ENCODE peak calls at places on chromosomes 2 and 18, in nine cellular contexts. One of them, this sample, is unnamed.

GRCh38 chr2:162126145-162126926 is 25.7 kb downstream of the GCG start:
- DNase-seq in memory B cell: no peak
- DNase-seq in GDM1: peak; percentile 65
- DNase-seq in foreskin fibroblast: no peak
- DNase-seq in RPMI7951: no peak
- DNase-seq in AG10803: peak; percentile 29
- DNase-seq in stimulated activated CD4-positive, alpha-beta T cell treated with anti-CD3 and anti-CD28 coated beads, Interleukin-15, amount 100 ng/mL, for 48 hours: no peak
- DNase-seq in mucosa of gallbladder: no peak
- DNase-seq in NCI-H2171 treated with DMSO at 0.1 percent for 48 hours: no peak
- DNase-seq in this sample: no peak

GRCh38 chr18:34592961-34593382 is 117.1 kb upstream of the DTNA start:
- DNase-seq in foreskin fibroblast: peak; percentile 83
- DNase-seq in NCI-H2171 treated with DMSO at 0.1 percent for 48 hours: no peak
- DNase-seq in memory B cell: no peak
- DNase-seq in mucosa of gallbladder: peak; percentile 33
- DNase-seq in AG10803: peak; percentile 51
- DNase-seq in stimulated activated CD4-positive, alpha-beta T cell treated with anti-CD3 and anti-CD28 coated beads, Interleukin-15, amount 100 ng/mL, for 48 hours: no peak
- DNase-seq in RPMI7951: peak; percentile 34
- DNase-seq in GDM1: no peak
- DNase-seq in this sample: no peak

GRCh38 chr2:97844311-97844859 is 131.0 kb downstream of the ZAP70 start:
- DNase-seq in foreskin fibroblast: peak; percentile 25
- DNase-seq in RPMI7951: no peak
- DNase-seq in GDM1: no peak
- DNase-seq in mucosa of gallbladder: no peak
- DNase-seq in NCI-H2171 treated with DMSO at 0.1 percent for 48 hours: peak; percentile 90
- DNase-seq in memory B cell: no peak
- DNase-seq in AG10803: no peak
- DNase-seq in stimulated activated CD4-positive, alpha-beta T cell treated with anti-CD3 and anti-CD28 coated beads, Interleukin-15, amount 100 ng/mL, for 48 hours: no peak
- DNase-seq in this sample: peak; percentile 92

GRCh38 chr2:88003074-88003755 is 13.1 kb downstream of the RNU2-63P start:
- DNase-seq in stimulated activated CD4-positive, alpha-beta T cell treated with anti-CD3 and anti-CD28 coated beads, Interleukin-15, amount 100 ng/mL, for 48 hours: no peak
- DNase-seq in NCI-H2171 treated with DMSO at 0.1 percent for 48 hours: no peak
- DNase-seq in GDM1: no peak
- DNase-seq in AG10803: no peak
- DNase-seq in RPMI7951: no peak
- DNase-seq in mucosa of gallbladder: no peak
- DNase-seq in foreskin fibroblast: peak; percentile 20
- DNase-seq in memory B cell: no peak
- DNase-seq in this sample: no peak

GRCh38 chr18:72336786-72337185 is 207.4 kb downstream of the CBLN2 start:
- DNase-seq in GDM1: no peak
- DNase-seq in memory B cell: no peak
- DNase-seq in RPMI7951: no peak
- DNase-seq in stimulated activated CD4-positive, alpha-beta T cell treated with anti-CD3 and anti-CD28 coated beads, Interleukin-15, amount 100 ng/mL, for 48 hours: no peak
- DNase-seq in NCI-H2171 treated with DMSO at 0.1 percent for 48 hours: no peak
- DNase-seq in AG10803: no peak
- DNase-seq in mucosa of gallbladder: no peak
- DNase-seq in foreskin fibroblast: peak; percentile 17
- DNase-seq in this sample: no peak

GRCh38 chr18:58135806-58136331 is 91.8 kb downstream of the NEDD4L start:
- DNase-seq in GDM1: peak; percentile 48
- DNase-seq in RPMI7951: peak; percentile 65
- DNase-seq in mucosa of gallbladder: peak; percentile 63
- DNase-seq in NCI-H2171 treated with DMSO at 0.1 percent for 48 hours: peak; percentile 40
- DNase-seq in AG10803: peak; percentile 68
- DNase-seq in stimulated activated CD4-positive, alpha-beta T cell treated with anti-CD3 and anti-CD28 coated beads, Interleukin-15, amount 100 ng/mL, for 48 hours: peak; percentile 40
- DNase-seq in foreskin fibroblast: peak; percentile 86
- DNase-seq in memory B cell: peak; percentile 51
- DNase-seq in this sample: peak; percentile 43

GRCh38 chr2:106115250-106115649 is 78.9 kb downstream of the UXS1 start:
- DNase-seq in mucosa of gallbladder: no peak
- DNase-seq in RPMI7951: peak; percentile 93
- DNase-seq in AG10803: peak; percentile 59
- DNase-seq in memory B cell: no peak
- DNase-seq in NCI-H2171 treated with DMSO at 0.1 percent for 48 hours: no peak
- DNase-seq in GDM1: no peak
- DNase-seq in foreskin fibroblast: peak; percentile 76
- DNase-seq in stimulated activated CD4-positive, alpha-beta T cell treated with anti-CD3 and anti-CD28 coated beads, Interleukin-15, amount 100 ng/mL, for 48 hours: no peak
- DNase-seq in this sample: no peak

GRCh38 chr18:56312554-56312953 is 325.8 kb downstream of the TXNL1 start:
- DNase-seq in foreskin fibroblast: no peak
- DNase-seq in AG10803: no peak
- DNase-seq in GDM1: no peak
- DNase-seq in memory B cell: no peak
- DNase-seq in stimulated activated CD4-positive, alpha-beta T cell treated with anti-CD3 and anti-CD28 coated beads, Interleukin-15, amount 100 ng/mL, for 48 hours: no peak
- DNase-seq in RPMI7951: no peak
- DNase-seq in mucosa of gallbladder: no peak
- DNase-seq in NCI-H2171 treated with DMSO at 0.1 percent for 48 hours: no peak
- DNase-seq in this sample: no peak

GRCh38 chr18:62282188-62282629 is 42.9 kb upstream of the TNFRSF11A start:
- DNase-seq in RPMI7951: peak; percentile 51
- DNase-seq in foreskin fibroblast: peak; percentile 76
- DNase-seq in memory B cell: no peak
- DNase-seq in stimulated activated CD4-positive, alpha-beta T cell treated with anti-CD3 and anti-CD28 coated beads, Interleukin-15, amount 100 ng/mL, for 48 hours: no peak
- DNase-seq in mucosa of gallbladder: no peak
- DNase-seq in NCI-H2171 treated with DMSO at 0.1 percent for 48 hours: no peak
- DNase-seq in AG10803: peak; percentile 82
- DNase-seq in GDM1: no peak
- DNase-seq in this sample: no peak

GRCh38 chr2:234665304-234665703 is 168.4 kb upstream of the ARL4C start:
- DNase-seq in foreskin fibroblast: no peak
- DNase-seq in AG10803: no peak
- DNase-seq in RPMI7951: no peak
- DNase-seq in memory B cell: no peak
- DNase-seq in NCI-H2171 treated with DMSO at 0.1 percent for 48 hours: no peak
- DNase-seq in mucosa of gallbladder: no peak
- DNase-seq in stimulated activated CD4-positive, alpha-beta T cell treated with anti-CD3 and anti-CD28 coated beads, Interleukin-15, amount 100 ng/mL, for 48 hours: no peak
- DNase-seq in GDM1: no peak
- DNase-seq in this sample: no peak

GRCh38 chr2:30708491-30709290 is 98.6 kb downstream of the CAPN13 start:
- DNase-seq in GDM1: no peak
- DNase-seq in foreskin fibroblast: peak; percentile 43
- DNase-seq in AG10803: peak; percentile 81
- DNase-seq in stimulated activated CD4-positive, alpha-beta T cell treated with anti-CD3 and anti-CD28 coated beads, Interleukin-15, amount 100 ng/mL, for 48 hours: no peak
- DNase-seq in RPMI7951: peak; percentile 22
- DNase-seq in NCI-H2171 treated with DMSO at 0.1 percent for 48 hours: no peak
- DNase-seq in mucosa of gallbladder: no peak
- DNase-seq in memory B cell: no peak
- DNase-seq in this sample: no peak

GRCh38 chr2:30266051-30266621 is 34.8 kb downstream of the LBH start:
- DNase-seq in GDM1: peak; percentile 2
- DNase-seq in foreskin fibroblast: no peak
- DNase-seq in stimulated activated CD4-positive, alpha-beta T cell treated with anti-CD3 and anti-CD28 coated beads, Interleukin-15, amount 100 ng/mL, for 48 hours: no peak
- DNase-seq in AG10803: no peak
- DNase-seq in RPMI7951: no peak
- DNase-seq in mucosa of gallbladder: peak; percentile 27
- DNase-seq in NCI-H2171 treated with DMSO at 0.1 percent for 48 hours: no peak
- DNase-seq in memory B cell: peak; percentile 33
- DNase-seq in this sample: no peak

GRCh38 chr2:58908501-58909154 is 667.5 kb upstream of the FANCL start:
- DNase-seq in foreskin fibroblast: no peak
- DNase-seq in mucosa of gallbladder: no peak
- DNase-seq in GDM1: no peak
- DNase-seq in NCI-H2171 treated with DMSO at 0.1 percent for 48 hours: no peak
- DNase-seq in RPMI7951: no peak
- DNase-seq in memory B cell: no peak
- DNase-seq in AG10803: no peak
- DNase-seq in stimulated activated CD4-positive, alpha-beta T cell treated with anti-CD3 and anti-CD28 coated beads, Interleukin-15, amount 100 ng/mL, for 48 hours: no peak
- DNase-seq in this sample: no peak

GRCh38 chr2:8125741-8126691 is 555.8 kb upstream of the ID2 start:
- DNase-seq in GDM1: no peak
- DNase-seq in foreskin fibroblast: peak; percentile 50
- DNase-seq in NCI-H2171 treated with DMSO at 0.1 percent for 48 hours: no peak
- DNase-seq in mucosa of gallbladder: no peak
- DNase-seq in RPMI7951: no peak
- DNase-seq in AG10803: no peak
- DNase-seq in stimulated activated CD4-positive, alpha-beta T cell treated with anti-CD3 and anti-CD28 coated beads, Interleukin-15, amount 100 ng/mL, for 48 hours: no peak
- DNase-seq in memory B cell: no peak
- DNase-seq in this sample: no peak

GRCh38 chr2:219002395-219003266 is 9.4 kb upstream of the CRYBA2 start:
- DNase-seq in foreskin fibroblast: peak; percentile 34
- DNase-seq in GDM1: no peak
- DNase-seq in memory B cell: peak; percentile 30
- DNase-seq in NCI-H2171 treated with DMSO at 0.1 percent for 48 hours: peak; percentile 25
- DNase-seq in mucosa of gallbladder: peak; percentile 46
- DNase-seq in stimulated activated CD4-positive, alpha-beta T cell treated with anti-CD3 and anti-CD28 coated beads, Interleukin-15, amount 100 ng/mL, for 48 hours: no peak
- DNase-seq in AG10803: no peak
- DNase-seq in RPMI7951: no peak
- DNase-seq in this sample: peak; percentile 93

GRCh38 chr2:215826838-215827441 is 186.4 kb downstream of the MREG start:
- DNase-seq in RPMI7951: peak; percentile 33
- DNase-seq in AG10803: no peak
- DNase-seq in foreskin fibroblast: peak; percentile 42
- DNase-seq in mucosa of gallbladder: no peak
- DNase-seq in stimulated activated CD4-positive, alpha-beta T cell treated with anti-CD3 and anti-CD28 coated beads, Interleukin-15, amount 100 ng/mL, for 48 hours: no peak
- DNase-seq in NCI-H2171 treated with DMSO at 0.1 percent for 48 hours: peak; percentile 17
- DNase-seq in GDM1: no peak
- DNase-seq in memory B cell: no peak
- DNase-seq in this sample: no peak

GRCh38 chr2:105143467-105144127 is 97.9 kb upstream of the GPR45 start:
- DNase-seq in RPMI7951: no peak
- DNase-seq in GDM1: no peak
- DNase-seq in memory B cell: no peak
- DNase-seq in foreskin fibroblast: peak; percentile 26
- DNase-seq in stimulated activated CD4-positive, alpha-beta T cell treated with anti-CD3 and anti-CD28 coated beads, Interleukin-15, amount 100 ng/mL, for 48 hours: no peak
- DNase-seq in NCI-H2171 treated with DMSO at 0.1 percent for 48 hours: peak; percentile 31
- DNase-seq in mucosa of gallbladder: no peak
- DNase-seq in AG10803: no peak
- DNase-seq in this sample: no peak

GRCh38 chr18:9517869-9518268 is 42.6 kb downstream of the RALBP1 start:
- DNase-seq in foreskin fibroblast: no peak
- DNase-seq in stimulated activated CD4-positive, alpha-beta T cell treated with anti-CD3 and anti-CD28 coated beads, Interleukin-15, amount 100 ng/mL, for 48 hours: no peak
- DNase-seq in AG10803: no peak
- DNase-seq in NCI-H2171 treated with DMSO at 0.1 percent for 48 hours: no peak
- DNase-seq in RPMI7951: no peak
- DNase-seq in memory B cell: no peak
- DNase-seq in mucosa of gallbladder: no peak
- DNase-seq in GDM1: no peak
- DNase-seq in this sample: no peak

GRCh38 chr2:171244466-171244969 is 83.8 kb upstream of the TLK1 start:
- DNase-seq in stimulated activated CD4-positive, alpha-beta T cell treated with anti-CD3 and anti-CD28 coated beads, Interleukin-15, amount 100 ng/mL, for 48 hours: no peak
- DNase-seq in foreskin fibroblast: peak; percentile 84
- DNase-seq in AG10803: peak; percentile 89
- DNase-seq in mucosa of gallbladder: no peak
- DNase-seq in NCI-H2171 treated with DMSO at 0.1 percent for 48 hours: no peak
- DNase-seq in memory B cell: no peak
- DNase-seq in RPMI7951: peak; percentile 16
- DNase-seq in GDM1: no peak
- DNase-seq in this sample: no peak

This sample was measured in NCI-H1694 treated with DMSO at 0.1 percent for 48 hours.